ENCODE peak calls at places on chromosomes 6 and 20, in four cellular contexts. X, G, W and K are unnamed samples.

GRCh38 chr6:155201461-155202226 is 62.2 kb upstream of the CLDN20 start:
- DNase-seq in X (peak), G (no peak), W (no peak), K (peak)

GRCh38 chr6:13813621-13814175 is 659 bp downstream of the MCUR1 start:
- DNase-seq in X (peak), G (peak), W (no peak), K (no peak)

GRCh38 chr6:134057478-134057877 is 5.1 kb upstream of the SLC2A12 start:
- DNase-seq in X (no peak), G (no peak), W (no peak), K (no peak)

GRCh38 chr20:49620364-49621240 is 52.7 kb upstream of the PTGIS start:
- DNase-seq in X (no peak), G (no peak), W (peak), K (peak)

GRCh38 chr6:34484899-34485298 is 19.0 kb downstream of the PACSIN1 start:
- DNase-seq in X (no peak), G (no peak), W (peak), K (peak)

GRCh38 chr20:51128198-51128597 is 105.3 kb upstream of the KCNG1 start:
- DNase-seq in X (peak), G (no peak), W (no peak), K (no peak)

GRCh38 chr6:43338243-43338642 is 29.6 kb upstream of the CRIP3 start:
- DNase-seq in X (no peak), G (no peak), W (peak), K (peak)

GRCh38 chr20:49713779-49714712 is at the start of gene B4GALT5:
- DNase-seq in X (peak), G (peak), W (peak), K (peak)

GRCh38 chr6:38495922-38496635 is 143.7 kb downstream of the BTBD9 start:
- DNase-seq in X (no peak), G (no peak), W (peak), K (no peak)

GRCh38 chr20:50394569-50394968 is 115.6 kb upstream of the PTPN1 start:
- DNase-seq in X (no peak), G (no peak), W (no peak), K (no peak)

GRCh38 chr6:150936021-150936555 is 70.6 kb downstream of the MTHFD1L start:
- DNase-seq in X (no peak), G (no peak), W (no peak), K (no peak)

GRCh38 chr6:11207199-11207968 is 25.1 kb downstream of the NEDD9 start:
- DNase-seq in X (peak), G (no peak), W (no peak), K (no peak)

GRCh38 chr20:23019403-23019802 is 15.7 kb upstream of the SSTR4 start:
- DNase-seq in X (no peak), G (no peak), W (no peak), K (no peak)

GRCh38 chr6:71855406-71855805 is 30.9 kb upstream of the RIMS1 start:
- DNase-seq in X (no peak), G (no peak), W (peak), K (peak)

GRCh38 chr20:32113861-32114260 is 4.3 kb downstream of the TM9SF4 start:
- DNase-seq in X (no peak), G (no peak), W (no peak), K (no peak)

GRCh38 chr20:62761759-62762131 is 34.5 kb upstream of the MRGBP start:
- DNase-seq in X (no peak), G (no peak), W (no peak), K (no peak)

GRCh38 chr6:132188865-132189264 is 212.4 kb downstream of the MOXD1 start:
- DNase-seq in X (peak), G (no peak), W (no peak), K (no peak)

GRCh38 chr6:70693887-70694286 is 26.2 kb downstream of the SMAP1 start:
- DNase-seq in X (no peak), G (no peak), W (peak), K (no peak)

GRCh38 chr6:90175627-90176538 is 120.8 kb downstream of the BACH2 start:
- DNase-seq in X (no peak), G (no peak), W (no peak), K (no peak)

GRCh38 chr6:74606488-74607135 is 599.2 kb downstream of the COL12A1 start:
- DNase-seq in X (peak), G (no peak), W (no peak), K (no peak)

GRCh38 chr20:63529861-63530787 is 7.1 kb downstream of the PTK6 start:
- DNase-seq in X (no peak), G (no peak), W (no peak), K (peak)

GRCh38 chr6:156350337-156350736 is 426.8 kb upstream of the ARID1B start:
- DNase-seq in X (no peak), G (no peak), W (no peak), K (no peak)

GRCh38 chr6:92428443-92428842 is 990.9 kb downstream of the EPHA7 start:
- DNase-seq in X (no peak), G (no peak), W (no peak), K (no peak)

GRCh38 chr6:47767102-47767501 is 14.7 kb upstream of the OPN5 start:
- DNase-seq in X (no peak), G (no peak), W (no peak), K (no peak)

GRCh38 chr6:37131104-37131959 is 38.6 kb upstream of the PIM1 start:
- DNase-seq in X (peak), G (no peak), W (no peak), K (no peak)

GRCh38 chr6:69881322-69882151 is 15.2 kb downstream of the COL19A1 start:
- DNase-seq in X (no peak), G (no peak), W (no peak), K (peak)

GRCh38 chr6:17790486-17790885 is 83.8 kb upstream of the NUP153 start:
- DNase-seq in X (peak), G (no peak), W (no peak), K (no peak)

GRCh38 chr6:79558099-79558498 is 20.9 kb upstream of the LCA5 start:
- DNase-seq in X (no peak), G (no peak), W (no peak), K (no peak)

GRCh38 chr6:79557683-79558082 is 20.5 kb upstream of the LCA5 start:
- DNase-seq in X (peak), G (no peak), W (no peak), K (no peak)

GRCh38 chr6:79559706-79560105 is 22.5 kb upstream of the LCA5 start:
- DNase-seq in X (no peak), G (no peak), W (no peak), K (no peak)
- TF ChIP-seq CTCF in X (no peak), G (no peak), W (no peak), K (no peak)

GRCh38 chr6:50380409-50381105 is 330.8 kb upstream of the DEFB112 start:
- DNase-seq in X (no peak), G (no peak), W (no peak), K (no peak)

DNA sequence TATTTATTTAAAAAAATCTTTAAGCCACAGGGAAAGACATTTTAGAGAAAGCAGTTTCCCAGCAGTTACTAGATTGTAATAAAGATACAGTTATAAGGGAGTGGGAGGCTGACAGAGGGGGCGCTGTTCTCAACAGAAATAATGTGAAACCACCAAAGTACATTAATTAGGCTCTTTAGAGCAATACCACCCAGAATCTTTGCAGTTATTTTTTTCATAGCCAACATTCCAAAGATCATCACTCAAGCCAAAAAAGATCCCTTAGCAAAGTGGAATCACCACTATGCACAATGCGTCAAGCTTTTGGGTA is 331.3 kb upstream of the DEFB112 start:
- DNase-seq in X (no peak), G (peak), W (no peak), K (no peak)
- TF ChIP-seq CTCF in X (no peak), G (peak), W (peak), K (peak)

DNA sequence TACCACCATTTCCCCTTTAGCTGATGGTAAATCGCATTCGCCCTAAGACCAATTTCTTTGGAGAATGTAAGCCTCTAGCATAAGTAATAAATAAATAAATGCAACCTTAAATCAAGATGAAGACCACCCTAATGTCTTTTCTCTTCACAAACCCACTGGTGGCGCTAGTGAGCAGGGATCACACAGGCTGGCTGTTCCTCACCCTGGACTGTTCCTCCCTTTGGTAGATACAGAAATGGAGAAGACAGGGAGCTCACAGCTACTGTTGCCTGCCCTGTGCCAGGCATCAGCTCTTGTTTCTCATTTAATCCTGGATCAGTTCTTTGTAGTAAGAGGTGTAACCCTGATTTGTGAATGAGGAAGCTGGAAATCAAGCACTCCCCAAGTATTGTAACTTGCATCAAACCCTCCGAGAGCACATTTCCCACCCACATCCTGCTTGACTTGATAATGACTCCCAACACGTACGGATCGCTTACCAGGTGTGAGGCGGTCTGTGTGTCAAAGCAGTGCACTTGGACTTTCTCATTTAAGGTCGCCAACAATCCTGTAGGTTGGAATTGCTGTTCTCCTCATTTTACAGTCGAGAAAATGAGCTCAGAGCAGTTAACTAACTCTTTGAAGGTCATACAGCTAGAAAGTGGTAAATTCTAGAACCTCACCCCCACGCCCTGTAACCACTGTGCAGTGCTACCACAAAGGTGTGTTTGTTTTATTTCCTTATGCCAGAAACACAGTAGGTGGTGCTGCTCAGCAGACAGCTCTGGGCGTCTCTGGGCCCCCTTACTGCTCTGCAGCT is 236.2 kb downstream of the TSHZ2 start:
- DNase-seq in X (no peak), G (peak), W (no peak), K (no peak)
- TF ChIP-seq CTCF in X (peak), G (peak), W (peak), K (peak)

GRCh38 chr6:157954150-157955117 is 27.2 kb upstream of the SYNJ2 start:
- DNase-seq in X (peak), G (peak), W (no peak), K (no peak)
- TF ChIP-seq CTCF in X (no peak), G (no peak), W (no peak), K (no peak)

GRCh38 chr6:138776659-138777058 is 3.1 kb downstream of the CCDC28A start:
- DNase-seq in X (no peak), G (no peak), W (no peak), K (no peak)

GRCh38 chr6:138774370-138774769 is 801 bp downstream of the CCDC28A start:
- DNase-seq in X (peak), G (no peak), W (no peak), K (no peak)

GRCh38 chr6:138772596-138773176 is 883 bp upstream of the CCDC28A start:
- DNase-seq in X (no peak), G (no peak), W (no peak), K (no peak)

GRCh38 chr6:138769102-138769676 is 4.4 kb upstream of the CCDC28A start:
- DNase-seq in X (no peak), G (no peak), W (no peak), K (no peak)

DNA sequence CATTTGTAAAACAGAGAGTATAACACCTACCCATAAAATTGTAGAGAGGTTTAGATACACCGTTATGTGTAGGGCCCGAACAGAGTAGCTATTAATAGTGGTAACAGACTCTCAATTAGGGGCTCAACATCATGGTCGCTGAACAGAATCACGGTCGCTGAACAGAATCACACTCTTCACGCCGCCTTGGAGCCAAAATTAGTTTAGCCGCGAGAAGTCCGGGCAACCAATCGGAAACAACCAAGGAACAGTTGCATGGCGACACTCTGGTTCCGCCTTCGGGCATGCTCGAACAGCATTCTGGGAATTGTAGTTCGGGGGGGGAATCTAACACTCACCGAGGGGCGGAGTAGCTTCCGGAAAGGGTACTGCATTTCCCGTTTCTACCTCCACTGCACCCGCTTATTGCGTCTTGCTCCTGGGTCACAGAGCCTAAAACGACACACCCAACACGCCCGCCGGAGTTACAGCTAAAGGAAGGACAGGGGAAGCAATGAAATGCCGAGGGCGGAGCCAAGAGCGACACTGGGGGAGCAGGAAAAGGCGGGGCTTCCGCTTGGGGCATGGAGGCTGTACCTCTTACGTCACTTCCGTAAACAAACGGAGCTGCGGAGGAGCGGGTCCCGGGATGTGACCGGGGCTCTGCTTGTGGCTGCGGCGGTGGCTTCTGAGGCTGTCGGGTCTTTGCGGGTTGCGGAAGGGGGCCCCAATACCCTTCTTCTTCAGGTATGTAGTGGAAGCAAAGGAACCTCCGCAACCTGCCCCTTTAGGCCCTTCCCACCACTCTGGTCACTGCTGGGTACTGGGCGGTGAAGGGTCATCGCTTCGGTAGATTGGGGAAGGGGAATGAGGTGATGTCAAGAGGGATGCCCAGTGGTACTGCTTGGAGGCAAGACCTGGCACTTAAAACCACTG is at the start of gene CCDC28A:
- DNase-seq in X (peak), G (peak), W (peak), K (peak)
- TF ChIP-seq CTCF in X (no peak), G (no peak), W (no peak), K (no peak)

GRCh38 chr6:161694995-161695394 is 421.1 kb upstream of the AGPAT4 start:
- DNase-seq in X (peak), G (no peak), W (peak), K (no peak)
- TF ChIP-seq CTCF in X (peak), G (peak), W (peak), K (peak)

DNA sequence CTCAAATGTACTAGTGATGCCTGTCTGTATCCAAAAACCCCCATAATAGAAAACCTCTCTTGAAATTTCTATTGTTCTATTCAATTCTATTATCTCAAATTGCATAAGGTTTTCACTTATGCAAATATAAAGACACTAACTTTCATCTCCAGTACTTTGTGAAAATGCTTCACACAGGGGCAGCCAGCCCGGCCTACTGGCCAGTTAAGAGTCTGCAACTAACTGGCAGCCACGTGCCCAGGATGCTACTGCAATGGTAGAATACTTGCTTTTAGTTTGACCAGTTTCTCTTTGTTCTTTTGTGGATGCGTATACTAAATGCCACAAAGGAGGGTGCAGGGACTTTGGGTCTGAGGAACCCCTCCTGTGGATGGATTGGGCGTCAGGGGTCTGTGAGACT is 557.9 kb upstream of the JAG1 start:
- DNase-seq in X (no peak), G (no peak), W (no peak), K (no peak)
- TF ChIP-seq CTCF in X (no peak), G (no peak), W (no peak), K (no peak)

GRCh38 chr20:57079016-57080005 is 187.1 kb downstream of the BMP7 start:
- DNase-seq in X (no peak), G (no peak), W (no peak), K (no peak)

GRCh38 chr20:57082546-57082945 is 183.9 kb downstream of the BMP7 start:
- DNase-seq in X (no peak), G (no peak), W (no peak), K (no peak)

GRCh38 chr20:57078101-57078500 is 188.3 kb downstream of the BMP7 start:
- DNase-seq in X (no peak), G (no peak), W (no peak), K (no peak)

GRCh38 chr20:57083072-57083471 is 183.4 kb downstream of the BMP7 start:
- DNase-seq in X (no peak), G (no peak), W (no peak), K (no peak)

DNA sequence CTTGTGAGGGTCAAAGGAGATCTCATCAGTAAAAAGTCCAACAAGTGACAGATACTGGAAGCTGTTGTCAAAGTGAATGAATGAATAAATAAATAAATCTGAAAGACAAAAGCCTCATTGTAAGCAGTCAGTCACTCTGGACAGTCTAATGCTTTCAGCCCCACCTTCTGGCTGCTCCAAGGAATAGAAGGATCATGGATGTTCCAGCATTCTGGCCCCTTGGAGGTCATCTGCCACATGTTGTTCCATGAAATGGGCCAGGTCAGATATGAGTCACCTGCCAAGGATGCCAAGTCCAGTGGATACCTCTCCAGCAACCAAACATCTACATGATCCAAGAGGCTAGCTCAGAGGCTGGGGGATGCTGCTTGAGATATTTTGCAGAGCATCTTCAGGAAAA is 185.6 kb downstream of the BMP7 start:
- DNase-seq in X (peak), G (no peak), W (no peak), K (no peak)
- TF ChIP-seq CTCF in X (peak), G (no peak), W (no peak), K (no peak)

DNA sequence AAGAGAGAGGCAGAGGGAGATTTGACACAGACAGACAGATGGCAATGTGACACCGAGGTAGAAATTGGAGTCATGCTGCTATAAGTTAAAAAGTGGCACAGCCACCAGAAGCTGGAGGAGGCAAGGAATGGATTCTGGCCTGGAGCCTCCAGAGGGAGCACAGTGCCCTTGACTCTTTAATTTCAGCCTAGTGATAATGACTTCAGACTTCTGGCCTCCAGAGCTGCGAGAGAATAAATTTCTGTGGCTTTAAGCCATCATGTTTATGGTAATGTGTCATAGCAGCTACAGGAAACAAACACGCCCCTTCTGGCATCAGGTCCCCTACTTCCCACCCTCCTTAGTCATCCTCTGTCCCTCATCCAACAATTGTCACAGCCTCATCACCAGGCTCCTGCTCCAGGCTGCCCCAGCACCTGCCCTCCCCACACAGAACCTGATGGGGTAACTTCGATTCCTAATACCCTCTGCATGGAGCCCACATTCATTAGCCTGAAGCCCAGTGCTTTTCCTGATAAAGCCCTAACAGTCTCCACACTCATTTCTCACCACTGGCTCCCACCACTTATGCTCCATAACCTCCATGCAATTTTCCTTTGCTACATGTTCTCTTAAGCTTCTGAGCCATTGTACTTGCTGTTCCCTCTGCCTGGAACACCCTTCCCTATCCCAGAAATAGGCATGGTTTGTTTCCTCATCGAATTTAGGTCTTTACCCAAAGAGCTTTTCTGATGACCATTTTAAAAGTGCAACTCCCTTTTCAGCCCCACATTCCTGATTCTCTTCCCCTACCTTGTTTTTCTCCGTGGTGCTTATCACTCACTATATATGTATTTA is 69.7 kb upstream of the TOX2 start:
- DNase-seq in X (peak), G (no peak), W (peak), K (no peak)
- TF ChIP-seq CTCF in X (peak), G (no peak), W (peak), K (no peak)